ENCODE peak calls at places on chromosomes 6 and 20, in six cellular contexts. B, U, X, N, W and R are unnamed samples. For H3K4me1, the result is how much of the 10 kb centered on the place peaks cover.

GRCh38 chr6:2848851-2849250 is 7.2 kb upstream of the SERPINB1 start:
- DNase-seq in B (no peak), U (no peak), X (no peak), N (no peak), W (no peak), R (no peak)

GRCh38 chr20:3032624-3033023 is 10.8 kb upstream of the GNRH2 start:
- DNase-seq in B (no peak), U (peak), X (no peak), N (no peak), W (no peak), R (no peak)

GRCh38 chr6:127933137-127933536 is 32.3 kb upstream of the THEMIS start:
- DNase-seq in B (no peak), U (no peak), X (no peak), N (no peak), W (no peak), R (no peak)

GRCh38 chr20:19411811-19412210 is 199.4 kb downstream of the SLC24A3 start:
- DNase-seq in B (no peak), U (no peak), X (no peak), N (no peak), W (no peak), R (no peak)

GRCh38 chr6:5158191-5158590 is 73.0 kb downstream of the PPP1R3G start:
- DNase-seq in B (no peak), U (no peak), X (no peak), N (no peak), W (no peak), R (no peak)

GRCh38 chr6:129766959-129767728 is 57.2 kb upstream of the ARHGAP18 start:
- DNase-seq in B (peak), U (no peak), X (peak), N (no peak), W (no peak), R (peak)

GRCh38 chr20:25056601-25057233 is 1.2 kb downstream of the ACSS1 start:
- DNase-seq in B (no peak), U (no peak), X (no peak), N (no peak), W (peak), R (no peak)

GRCh38 chr6:143529095-143529494 is 17.6 kb upstream of the FUCA2 start:
- DNase-seq in B (no peak), U (no peak), X (peak), N (no peak), W (no peak), R (no peak)

GRCh38 chr6:145540741-145541140 is 194.6 kb downstream of the EPM2A start:
- DNase-seq in B (no peak), U (no peak), X (no peak), N (no peak), W (no peak), R (no peak)

GRCh38 chr6:30508890-30509736 is 19.8 kb downstream of the HLA-E start:
- DNase-seq in B (no peak), U (no peak), X (no peak), N (no peak), W (no peak), R (no peak)

GRCh38 chr6:150697515-150697914 is 97.8 kb downstream of the PLEKHG1 start:
- DNase-seq in B (no peak), U (no peak), X (peak), N (no peak), W (no peak), R (no peak)

GRCh38 chr6:83417880-83418663 is 12.8 kb downstream of the ME1 start:
- DNase-seq in B (no peak), U (no peak), X (peak), N (peak), W (no peak), R (peak)

GRCh38 chr20:25025091-25025861 is 32.7 kb downstream of the ACSS1 start:
- DNase-seq in B (peak), U (peak), X (no peak), N (no peak), W (no peak), R (no peak)

GRCh38 chr6:12969933-12970332 is 253.4 kb downstream of the PHACTR1 start:
- DNase-seq in B (no peak), U (no peak), X (no peak), N (no peak), W (no peak), R (no peak)

GRCh38 chr6:113642714-113643442 is 214.3 kb upstream of the MARCKS start:
- DNase-seq in B (no peak), U (no peak), X (no peak), N (no peak), W (no peak), R (peak)
- H3K4me1 ChIP-seq in B (under half), U (under half), X (under half), N (under half), W (under half), R (under half)

DNA sequence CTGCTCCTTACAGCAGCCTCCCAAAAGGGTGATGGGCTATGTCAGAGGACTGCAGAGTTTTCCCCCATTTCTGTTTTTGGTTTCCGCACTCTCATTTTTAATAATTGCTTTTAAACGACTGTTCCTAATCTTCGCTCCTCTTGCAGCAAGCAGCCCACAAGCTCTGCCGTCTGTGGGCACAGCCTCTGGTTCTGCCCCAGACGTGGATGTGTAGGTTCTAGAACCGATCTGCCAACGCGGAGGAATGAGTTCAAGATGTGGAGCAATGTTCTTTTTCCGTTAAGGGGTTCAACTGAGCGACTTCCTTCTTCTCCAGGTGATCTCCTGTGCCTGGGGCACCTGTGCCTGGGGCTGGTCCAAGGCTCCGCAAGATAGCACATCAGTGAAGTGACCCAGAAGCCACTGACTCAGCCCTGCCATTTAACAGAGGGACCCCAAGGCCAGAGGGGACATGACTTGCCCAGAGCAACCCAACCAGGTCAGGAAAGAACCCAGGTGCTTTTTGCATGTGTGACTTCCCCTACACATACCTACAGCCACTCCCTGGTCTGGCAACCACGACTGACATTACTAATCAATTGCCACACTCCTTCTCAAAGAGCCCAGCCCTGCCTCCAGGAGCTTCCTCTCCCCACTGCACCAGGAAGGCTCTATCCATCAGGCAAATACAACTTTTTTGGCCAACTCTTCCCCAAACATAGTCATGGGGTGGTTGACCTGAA is 22.7 kb downstream of the PMEPA1 start:
- DNase-seq in B (no peak), U (no peak), X (no peak), N (no peak), W (no peak), R (peak)
- H3K4me1 ChIP-seq in B (under half), U (under half), X (under half), N (under half), W (under half), R (under half)

DNA sequence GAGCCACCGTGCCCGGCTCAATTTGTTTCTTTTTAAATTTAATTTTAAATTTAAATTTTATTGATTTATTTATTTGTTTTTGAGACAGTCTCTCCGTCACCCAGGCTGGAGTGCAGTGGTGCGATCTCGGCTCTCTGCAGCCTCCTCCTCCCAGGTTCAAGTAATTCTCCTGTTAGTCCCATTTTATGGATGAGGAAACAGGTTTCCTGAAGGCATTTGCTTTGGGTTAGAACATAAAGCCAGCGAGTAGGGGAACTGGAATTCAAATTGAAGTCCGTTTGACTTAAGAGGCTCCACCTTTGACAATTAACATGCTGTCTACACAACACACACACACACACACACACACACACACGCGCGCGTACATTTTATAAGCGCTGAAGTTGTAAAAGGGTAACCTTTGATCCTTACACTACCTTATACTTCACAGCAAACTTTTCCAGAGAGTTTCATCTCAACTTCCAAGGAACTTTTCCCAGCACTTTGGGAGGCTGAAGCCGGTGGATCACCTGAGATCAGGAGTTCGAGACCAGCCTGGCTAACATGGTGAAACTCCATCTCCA is 232.0 kb downstream of the BCAS1 start:
- DNase-seq in B (no peak), U (no peak), X (no peak), N (no peak), W (no peak), R (no peak)
- H3K4me1 ChIP-seq in B (under half), U (under half), X (under half), N (under half), W (under half), R (under half)

GRCh38 chr20:17963114-17963897 is 5.3 kb downstream of the SNX5 start:
- DNase-seq in B (no peak), U (no peak), X (no peak), N (no peak), W (no peak), R (no peak)
- H3K4me1 ChIP-seq in B (half or more), U (under half), X (half or more), N (half or more), W (under half), R (under half)

GRCh38 chr20:402496-402885 is 5.6 kb upstream of the RBCK1 start:
- DNase-seq in B (no peak), U (peak), X (no peak), N (no peak), W (no peak), R (no peak)
- H3K4me1 ChIP-seq in B (under half), U (under half), X (under half), N (under half), W (under half), R (under half)

DNA sequence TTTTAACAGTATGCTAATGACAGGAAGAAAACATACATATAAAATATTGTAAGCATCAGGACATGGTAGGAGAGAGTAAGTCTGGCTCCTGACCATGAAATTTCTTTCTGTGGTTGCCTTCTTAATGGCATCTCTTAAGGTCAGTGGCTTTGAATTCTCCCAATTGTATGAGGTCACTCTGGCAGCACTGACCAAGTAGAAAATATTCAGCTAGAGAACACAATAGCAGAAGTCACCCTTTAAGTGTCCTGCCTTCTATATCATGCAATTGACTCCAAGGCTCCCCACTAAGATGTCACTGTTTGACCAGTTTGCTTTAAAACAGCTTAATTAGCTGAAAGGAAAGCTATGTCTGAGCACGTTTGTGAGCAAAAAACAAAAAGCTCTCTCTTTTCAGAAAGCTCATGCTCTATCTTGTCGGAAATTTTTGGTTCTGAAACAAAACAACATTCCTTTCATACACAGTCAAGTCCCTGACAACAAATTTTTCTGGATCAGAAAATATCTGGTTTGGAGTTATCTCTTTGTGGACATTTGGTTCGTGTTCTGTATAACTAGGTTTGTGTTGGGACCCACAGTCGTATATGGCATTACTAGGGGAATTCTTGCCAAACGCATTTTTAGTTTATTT is 120.9 kb upstream of the IFNGR1 start:
- DNase-seq in B (no peak), U (no peak), X (no peak), N (no peak), W (no peak), R (peak)
- H3K4me1 ChIP-seq in B (under half), U (under half), X (under half), N (under half), W (under half), R (under half)

DNA sequence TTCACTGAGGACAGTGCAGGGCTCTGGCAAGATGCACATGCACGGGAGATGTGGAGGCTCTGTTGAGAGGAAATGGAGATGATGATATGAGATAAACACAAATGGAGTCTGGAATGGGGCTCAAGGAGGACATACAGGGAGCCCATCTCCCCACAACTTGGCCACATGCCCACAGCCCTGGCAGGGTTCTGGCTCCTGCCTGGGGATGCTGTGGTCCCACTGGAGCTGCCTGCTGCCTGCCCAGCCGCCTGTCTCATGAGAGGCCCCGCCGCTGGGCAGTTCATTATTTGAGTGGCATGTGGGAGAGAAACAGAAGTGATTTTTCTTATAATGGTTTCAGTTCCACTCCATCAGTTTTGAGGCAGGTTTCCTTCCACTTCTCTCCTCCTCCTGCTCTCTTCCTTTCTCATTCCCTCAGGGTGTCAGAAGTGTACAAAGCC is 133.6 kb upstream of the TRAF3IP2 start:
- DNase-seq in B (no peak), U (no peak), X (no peak), N (no peak), W (no peak), R (no peak)
- H3K4me1 ChIP-seq in B (under half), U (under half), X (under half), N (under half), W (under half), R (under half)